ENCODE peak calls at places on chromosome 13, in eight cellular contexts. One of them, this sample, is unnamed.

GRCh38 chr13:94705081-94705751 is 7.1 kb downstream of the SOX21 start:
- DNase-seq in stimulated activated CD4-positive, alpha-beta T cell treated with anti-CD3 and anti-CD28 coated beads, Interleukin-1b, Interleukin-23, amount 100 ng/mL, for 4 hours: no peak
- DNase-seq in gastrocnemius medialis: no peak
- DNase-seq in DMS153: no peak
- DNase-seq in NCI-H446: no peak
- DNase-seq in fibroblast of the aortic adventitia: no peak
- DNase-seq in activated CD4-positive, alpha-beta memory T cell treated with anti-CD3 and anti-CD28 coated beads, Interleukin-2, amount 10 ng/mL, durations not matched to agents 7 days and 5 days: no peak
- DNase-seq in GM20000: peak
- DNase-seq in this sample: no peak

GRCh38 chr13:48769107-48769704 is 115.5 kb downstream of the CYSLTR2 start:
- DNase-seq in stimulated activated CD4-positive, alpha-beta T cell treated with anti-CD3 and anti-CD28 coated beads, Interleukin-1b, Interleukin-23, amount 100 ng/mL, for 4 hours: peak
- DNase-seq in gastrocnemius medialis: peak
- DNase-seq in DMS153: peak
- DNase-seq in NCI-H446: peak
- DNase-seq in fibroblast of the aortic adventitia: peak
- DNase-seq in activated CD4-positive, alpha-beta memory T cell treated with anti-CD3 and anti-CD28 coated beads, Interleukin-2, amount 10 ng/mL, durations not matched to agents 7 days and 5 days: peak
- DNase-seq in GM20000: peak
- DNase-seq in this sample: peak

GRCh38 chr13:41017153-41017552 is 2.0 kb downstream of the ELF1 start:
- DNase-seq in stimulated activated CD4-positive, alpha-beta T cell treated with anti-CD3 and anti-CD28 coated beads, Interleukin-1b, Interleukin-23, amount 100 ng/mL, for 4 hours: no peak
- DNase-seq in gastrocnemius medialis: peak
- DNase-seq in DMS153: no peak
- DNase-seq in NCI-H446: no peak
- DNase-seq in fibroblast of the aortic adventitia: no peak
- DNase-seq in activated CD4-positive, alpha-beta memory T cell treated with anti-CD3 and anti-CD28 coated beads, Interleukin-2, amount 10 ng/mL, durations not matched to agents 7 days and 5 days: peak
- DNase-seq in GM20000: no peak
- DNase-seq in this sample: peak

GRCh38 chr13:46893820-46894533 is 2.9 kb downstream of the HTR2A start:
- DNase-seq in stimulated activated CD4-positive, alpha-beta T cell treated with anti-CD3 and anti-CD28 coated beads, Interleukin-1b, Interleukin-23, amount 100 ng/mL, for 4 hours: peak
- DNase-seq in gastrocnemius medialis: peak
- DNase-seq in DMS153: no peak
- DNase-seq in NCI-H446: peak
- DNase-seq in fibroblast of the aortic adventitia: peak
- DNase-seq in activated CD4-positive, alpha-beta memory T cell treated with anti-CD3 and anti-CD28 coated beads, Interleukin-2, amount 10 ng/mL, durations not matched to agents 7 days and 5 days: peak
- DNase-seq in GM20000: peak
- DNase-seq in this sample: peak

GRCh38 chr13:30125422-30126073 is 181.8 kb downstream of the KATNAL1 start:
- DNase-seq in stimulated activated CD4-positive, alpha-beta T cell treated with anti-CD3 and anti-CD28 coated beads, Interleukin-1b, Interleukin-23, amount 100 ng/mL, for 4 hours: no peak
- DNase-seq in gastrocnemius medialis: no peak
- DNase-seq in DMS153: peak
- DNase-seq in NCI-H446: no peak
- DNase-seq in fibroblast of the aortic adventitia: peak
- DNase-seq in activated CD4-positive, alpha-beta memory T cell treated with anti-CD3 and anti-CD28 coated beads, Interleukin-2, amount 10 ng/mL, durations not matched to agents 7 days and 5 days: no peak
- DNase-seq in GM20000: no peak
- DNase-seq in this sample: no peak

GRCh38 chr13:71772376-71772775 is 94.6 kb downstream of the DACH1 start:
- DNase-seq in stimulated activated CD4-positive, alpha-beta T cell treated with anti-CD3 and anti-CD28 coated beads, Interleukin-1b, Interleukin-23, amount 100 ng/mL, for 4 hours: no peak
- DNase-seq in gastrocnemius medialis: no peak
- DNase-seq in DMS153: no peak
- DNase-seq in NCI-H446: no peak
- DNase-seq in fibroblast of the aortic adventitia: no peak
- DNase-seq in activated CD4-positive, alpha-beta memory T cell treated with anti-CD3 and anti-CD28 coated beads, Interleukin-2, amount 10 ng/mL, durations not matched to agents 7 days and 5 days: no peak
- DNase-seq in GM20000: no peak
- DNase-seq in this sample: no peak

GRCh38 chr13:75263741-75264407 is 218.1 kb downstream of the TBC1D4 start:
- DNase-seq in stimulated activated CD4-positive, alpha-beta T cell treated with anti-CD3 and anti-CD28 coated beads, Interleukin-1b, Interleukin-23, amount 100 ng/mL, for 4 hours: no peak
- DNase-seq in gastrocnemius medialis: no peak
- DNase-seq in DMS153: no peak
- DNase-seq in NCI-H446: no peak
- DNase-seq in fibroblast of the aortic adventitia: peak
- DNase-seq in activated CD4-positive, alpha-beta memory T cell treated with anti-CD3 and anti-CD28 coated beads, Interleukin-2, amount 10 ng/mL, durations not matched to agents 7 days and 5 days: no peak
- DNase-seq in GM20000: no peak
- DNase-seq in this sample: no peak

GRCh38 chr13:97395437-97396136 is 38.4 kb upstream of the RAP2A start:
- DNase-seq in stimulated activated CD4-positive, alpha-beta T cell treated with anti-CD3 and anti-CD28 coated beads, Interleukin-1b, Interleukin-23, amount 100 ng/mL, for 4 hours: no peak
- DNase-seq in gastrocnemius medialis: no peak
- DNase-seq in DMS153: no peak
- DNase-seq in NCI-H446: no peak
- DNase-seq in fibroblast of the aortic adventitia: peak
- DNase-seq in activated CD4-positive, alpha-beta memory T cell treated with anti-CD3 and anti-CD28 coated beads, Interleukin-2, amount 10 ng/mL, durations not matched to agents 7 days and 5 days: no peak
- DNase-seq in GM20000: no peak
- DNase-seq in this sample: no peak

GRCh38 chr13:102326381-102327118 is 75.3 kb downstream of the FGF14 start:
- DNase-seq in stimulated activated CD4-positive, alpha-beta T cell treated with anti-CD3 and anti-CD28 coated beads, Interleukin-1b, Interleukin-23, amount 100 ng/mL, for 4 hours: no peak
- DNase-seq in gastrocnemius medialis: no peak
- DNase-seq in DMS153: no peak
- DNase-seq in NCI-H446: no peak
- DNase-seq in fibroblast of the aortic adventitia: no peak
- DNase-seq in activated CD4-positive, alpha-beta memory T cell treated with anti-CD3 and anti-CD28 coated beads, Interleukin-2, amount 10 ng/mL, durations not matched to agents 7 days and 5 days: no peak
- DNase-seq in GM20000: no peak
- DNase-seq in this sample: no peak

GRCh38 chr13:100491164-100491847 is 97.3 kb downstream of the GGACT start:
- DNase-seq in stimulated activated CD4-positive, alpha-beta T cell treated with anti-CD3 and anti-CD28 coated beads, Interleukin-1b, Interleukin-23, amount 100 ng/mL, for 4 hours: no peak
- DNase-seq in gastrocnemius medialis: peak
- DNase-seq in DMS153: no peak
- DNase-seq in NCI-H446: peak
- DNase-seq in fibroblast of the aortic adventitia: peak
- DNase-seq in activated CD4-positive, alpha-beta memory T cell treated with anti-CD3 and anti-CD28 coated beads, Interleukin-2, amount 10 ng/mL, durations not matched to agents 7 days and 5 days: no peak
- DNase-seq in GM20000: no peak
- DNase-seq in this sample: no peak

GRCh38 chr13:94494021-94494420 is 14.5 kb upstream of the DCT start:
- DNase-seq in stimulated activated CD4-positive, alpha-beta T cell treated with anti-CD3 and anti-CD28 coated beads, Interleukin-1b, Interleukin-23, amount 100 ng/mL, for 4 hours: no peak
- DNase-seq in gastrocnemius medialis: no peak
- DNase-seq in DMS153: peak
- DNase-seq in NCI-H446: peak
- DNase-seq in fibroblast of the aortic adventitia: no peak
- DNase-seq in activated CD4-positive, alpha-beta memory T cell treated with anti-CD3 and anti-CD28 coated beads, Interleukin-2, amount 10 ng/mL, durations not matched to agents 7 days and 5 days: no peak
- DNase-seq in GM20000: no peak
- DNase-seq in this sample: no peak

This sample was measured in activated CD8-positive, alpha-beta memory T cell treated with anti-CD3 and anti-CD28 coated beads, Interleukin-2, amount 10 ng/mL, durations not matched to agents 7 days and 5 days.